ENCODE peak calls at places on chromosomes 5 and 9, in seven cellular contexts. N is LoVo; G is stimulated activated effector memory CD8-positive, alpha-beta T cell treated with anti-CD3 and anti-CD28 coated beads, Interleukin-12 subunit alpha, Interleukin-12 subunit beta, amount 100 ng/mL, for 72 hours; V is NCI-H1092; Y is stimulated activated CD4-positive, alpha-beta T cell treated with anti-CD3 and anti-CD28 coated beads, Interleukin-1b, Interleukin-23, amount 100 ng/mL, for 4 hours; U is NCI-H2081; T is SJSA1. E is an unnamed sample.

GRCh38 chr9:110427497-110428104 is 89.9 kb upstream of the TXNDC8 start:
- DNase-seq in T (no peak), G (no peak), V (peak), N (peak), U (no peak), Y (no peak), E (peak)

GRCh38 chr5:144377207-144377606 is 206.5 kb downstream of the KCTD16 start:
- DNase-seq in G (no peak), Y (no peak), T (no peak), V (no peak), U (no peak), N (no peak), E (no peak)

GRCh38 chr5:93850311-93850710 is 108.9 kb upstream of the POU5F2 start:
- DNase-seq in N (no peak), T (no peak), V (no peak), Y (no peak), G (no peak), U (no peak), E (no peak)

GRCh38 chr9:130444565-130445221 is at the start of gene ASS1:
- DNase-seq in Y (peak), N (peak), T (no peak), U (peak), G (no peak), V (no peak), E (peak)

GRCh38 chr5:85931220-85931619 is 686.5 kb upstream of the COX7C start:
- DNase-seq in N (no peak), T (no peak), Y (no peak), G (no peak), V (no peak), U (no peak), E (no peak)

GRCh38 chr5:110088676-110089436 is 399.1 kb downstream of the MAN2A1 start:
- DNase-seq in U (no peak), N (no peak), T (no peak), G (no peak), V (no peak), Y (no peak), E (no peak)

GRCh38 chr5:126680215-126680817 is 79.6 kb downstream of the PHAX start:
- DNase-seq in T (no peak), G (no peak), N (no peak), U (no peak), Y (no peak), V (no peak), E (peak)

GRCh38 chr5:134511796-134512660 is 13.4 kb upstream of the JADE2 start:
- DNase-seq in N (peak), T (no peak), V (no peak), G (no peak), Y (no peak), U (no peak), E (peak)

GRCh38 chr5:124952079-124952478 is 205.6 kb upstream of the ZNF608 start:
- DNase-seq in U (no peak), N (no peak), T (no peak), Y (no peak), G (no peak), V (no peak), E (no peak)

GRCh38 chr9:68416891-68417570 is 60.6 kb downstream of the PGM5 start:
- DNase-seq in N (no peak), V (no peak), U (no peak), Y (no peak), T (no peak), G (no peak), E (no peak)

GRCh38 chr9:126509718-126510117 is 104.0 kb upstream of the LMX1B start:
- DNase-seq in G (no peak), V (no peak), T (no peak), Y (no peak), N (no peak), U (no peak), E (no peak)

GRCh38 chr5:170427672-170428236 is 38.6 kb upstream of the KCNMB1 start:
- DNase-seq in Y (no peak), G (no peak), N (no peak), U (no peak), V (no peak), T (no peak), E (peak)

E was measured in hepatocyte.